ENCODE peak calls at places on chromosomes 1 and 21, in seven cellular contexts. B, V, U, E, J, W and Z are unnamed samples.
A peak's percentile ranks its signal among the peaks of the same experiment; 100 is the strongest.

GRCh38 chr1:228016653-228017355 is 10.0 kb downstream of the WNT3A start:
- DNase-seq in B (no peak), V (peak; percentile 35), U (no peak), E (no peak), J (no peak), W (no peak), Z (no peak)

GRCh38 chr1:232045571-232045970 is 419.0 kb downstream of the DISC1 start:
- DNase-seq in B (no peak), V (no peak), U (no peak), E (no peak), J (no peak), W (peak; percentile 2), Z (no peak)

GRCh38 chr1:229894535-229894934 is 172.5 kb upstream of the GALNT2 start:
- DNase-seq in B (no peak), V (no peak), U (no peak), E (no peak), J (no peak), W (no peak), Z (no peak)

GRCh38 chr1:227884370-227885134 is 63.2 kb downstream of the WNT9A start:
- DNase-seq in B (peak; percentile 1), V (peak; percentile 60), U (no peak), E (peak; percentile 2), J (no peak), W (no peak), Z (no peak)

GRCh38 chr1:231397882-231398671 is 24.0 kb downstream of the EGLN1 start:
- DNase-seq in B (no peak), V (no peak), U (no peak), E (no peak), J (no peak), W (no peak), Z (no peak)

GRCh38 chr1:162019436-162019835 is 4.2 kb downstream of the OLFML2B start:
- DNase-seq in B (no peak), V (no peak), U (no peak), E (no peak), J (no peak), W (peak; percentile 39), Z (no peak)

GRCh38 chr1:225700889-225701465 is 48.1 kb upstream of the ENAH start:
- DNase-seq in B (no peak), V (peak; percentile 42), U (no peak), E (no peak), J (no peak), W (peak; percentile 37), Z (no peak)

GRCh38 chr1:247332901-247333361 is 1.3 kb upstream of the ZNF496 start:
- DNase-seq in B (no peak), V (peak; percentile 77), U (peak; percentile 49), E (no peak), J (no peak), W (peak; percentile 33), Z (no peak)

GRCh38 chr1:206693029-206693428 is 8.3 kb downstream of the MAPKAPK2 start:
- DNase-seq in B (no peak), V (peak; percentile 92), U (peak; percentile 93), E (no peak), J (no peak), W (peak; percentile 75), Z (no peak)

GRCh38 chr1:219798283-219799030 is 129.9 kb downstream of the SLC30A10 start:
- DNase-seq in B (no peak), V (no peak), U (no peak), E (no peak), J (no peak), W (peak; percentile 77), Z (no peak)

GRCh38 chr1:243341074-243341473 is 85.2 kb downstream of the SDCCAG8 start:
- DNase-seq in B (no peak), V (no peak), U (no peak), E (no peak), J (no peak), W (peak; percentile 21), Z (no peak)

GRCh38 chr1:165561257-165561656 is 17.5 kb downstream of the LRRC52 start:
- DNase-seq in B (no peak), V (no peak), U (no peak), E (no peak), J (no peak), W (no peak), Z (no peak)

GRCh38 chr1:167635941-167636340 is 5.9 kb downstream of the RCSD1 start:
- DNase-seq in B (no peak), V (no peak), U (no peak), E (no peak), J (no peak), W (no peak), Z (no peak)

GRCh38 chr1:96887501-96887900 is 165.9 kb downstream of the PTBP2 start:
- DNase-seq in B (no peak), V (no peak), U (no peak), E (no peak), J (no peak), W (no peak), Z (no peak)

GRCh38 chr21:40793057-40793456 is 53.9 kb downstream of the DSCAM start:
- DNase-seq in B (no peak), V (no peak), U (no peak), E (no peak), J (no peak), W (no peak), Z (no peak)

GRCh38 chr1:19630720-19631119 is 13.4 kb upstream of the NBL1 start:
- DNase-seq in B (no peak), V (no peak), U (no peak), E (no peak), J (no peak), W (no peak), Z (no peak)

GRCh38 chr1:178928985-178929384 is 58.1 kb upstream of the ANGPTL1 start:
- DNase-seq in B (no peak), V (no peak), U (no peak), E (no peak), J (no peak), W (no peak), Z (peak; percentile 21)

GRCh38 chr1:109025691-109026090 is 16.2 kb downstream of the WDR47 start:
- DNase-seq in B (no peak), V (no peak), U (no peak), E (no peak), J (no peak), W (no peak), Z (no peak)

GRCh38 chr1:170676628-170677027 is 12.7 kb downstream of the PRRX1 start:
- DNase-seq in B (no peak), V (no peak), U (no peak), E (no peak), J (no peak), W (peak; percentile 80), Z (no peak)

GRCh38 chr1:94792473-94792875 is 27.7 kb upstream of the SLC44A3 start:
- DNase-seq in B (no peak), V (no peak), U (peak; percentile 33), E (no peak), J (no peak), W (no peak), Z (no peak)

GRCh38 chr1:21916447-21917240 is 20.5 kb downstream of the HSPG2 start:
- DNase-seq in B (no peak), V (no peak), U (no peak), E (no peak), J (no peak), W (no peak), Z (no peak)

GRCh38 chr1:151756291-151756690 is 7.0 kb downstream of the MRPL9 start:
- DNase-seq in B (no peak), V (no peak), U (no peak), E (no peak), J (no peak), W (peak; percentile 36), Z (no peak)

GRCh38 chr21:33976082-33976979 is 60.7 kb upstream of the ATP5PO start:
- DNase-seq in B (no peak), V (peak; percentile 68), U (peak; percentile 16), E (peak; percentile 30), J (no peak), W (peak; percentile 95), Z (peak; percentile 62)

GRCh38 chr21:31098576-31099005 is 60.3 kb upstream of the KRTAP19-8 start:
- DNase-seq in B (peak; percentile 36), V (peak; percentile 75), U (peak; percentile 66), E (peak; percentile 69), J (peak; percentile 46), W (peak; percentile 61), Z (peak; percentile 66)

GRCh38 chr1:221735976-221736375 is 5.9 kb downstream of the DUSP10 start:
- DNase-seq in B (no peak), V (no peak), U (no peak), E (no peak), J (no peak), W (no peak), Z (no peak)

GRCh38 chr1:227902641-227902990 is 45.1 kb downstream of the WNT9A start:
- DNase-seq in B (no peak), V (no peak), U (no peak), E (no peak), J (no peak), W (no peak), Z (no peak)

GRCh38 chr1:205700865-205701401 is 20.6 kb upstream of the SLC45A3 start:
- DNase-seq in B (no peak), V (no peak), U (peak; percentile 6), E (no peak), J (no peak), W (peak; percentile 33), Z (no peak)

GRCh38 chr1:37930246-37931142 is 16.4 kb downstream of the INPP5B start:
- DNase-seq in B (no peak), V (no peak), U (no peak), E (no peak), J (peak; percentile 9), W (no peak), Z (no peak)

GRCh38 chr1:19758227-19758830 is 41.4 kb downstream of the TMCO4 start:
- DNase-seq in B (no peak), V (no peak), U (peak; percentile 93), E (no peak), J (no peak), W (peak; percentile 80), Z (no peak)

GRCh38 chr21:25283720-25284119 is 323.6 kb downstream of the MRPL39 start:
- DNase-seq in B (no peak), V (no peak), U (peak; percentile 2), E (no peak), J (no peak), W (peak; percentile 75), Z (no peak)